ENCODE peak calls at places on chromosomes 13 and 19, in ten cellular contexts. One of them, this sample, is unnamed. For H3K4me1, the result is how much of the 10 kb centered on the place peaks cover.

GRCh38 chr13:61286148-61286745 is 129.4 kb downstream of the PCDH20 start:
- DNase-seq in cardiac muscle cell: peak
- DNase-seq in lung: no peak
- DNase-seq in ovary: no peak
- DNase-seq in CD8-positive, alpha-beta T cell: no peak
- DNase-seq in IMR-90: no peak
- DNase-seq in mesendoderm: peak
- DNase-seq in suprapubic skin: no peak
- DNase-seq in HCT116: peak
- DNase-seq in iPS DF 6.9: peak
- DNase-seq in this sample: no peak

GRCh38 chr19:29680447-29680846 is 15.2 kb downstream of the PLEKHF1 start:
- DNase-seq in cardiac muscle cell: no peak
- DNase-seq in lung: no peak
- DNase-seq in ovary: no peak
- DNase-seq in CD8-positive, alpha-beta T cell: peak
- DNase-seq in IMR-90: no peak
- DNase-seq in mesendoderm: no peak
- DNase-seq in suprapubic skin: peak
- DNase-seq in HCT116: no peak
- DNase-seq in iPS DF 6.9: no peak
- DNase-seq in this sample: peak

GRCh38 chr19:8148410-8149231 is 771 bp downstream of the FBN3 start:
- DNase-seq in cardiac muscle cell: peak
- DNase-seq in lung: no peak
- DNase-seq in ovary: no peak
- DNase-seq in CD8-positive, alpha-beta T cell: no peak
- DNase-seq in IMR-90: no peak
- DNase-seq in mesendoderm: peak
- DNase-seq in suprapubic skin: no peak
- DNase-seq in HCT116: peak
- DNase-seq in iPS DF 6.9: peak
- DNase-seq in this sample: no peak

GRCh38 chr19:16330368-16330801 is 5.8 kb downstream of the KLF2 start:
- DNase-seq in cardiac muscle cell: no peak
- DNase-seq in lung: peak
- DNase-seq in ovary: peak
- DNase-seq in CD8-positive, alpha-beta T cell: peak
- DNase-seq in IMR-90: peak
- DNase-seq in mesendoderm: peak
- DNase-seq in suprapubic skin: peak
- DNase-seq in HCT116: peak
- DNase-seq in iPS DF 6.9: no peak
- DNase-seq in this sample: peak

GRCh38 chr13:109281823-109282239 is 504.6 kb downstream of the IRS2 start:
- DNase-seq in cardiac muscle cell: no peak
- DNase-seq in lung: no peak
- DNase-seq in ovary: no peak
- DNase-seq in CD8-positive, alpha-beta T cell: no peak
- DNase-seq in IMR-90: no peak
- DNase-seq in mesendoderm: no peak
- DNase-seq in suprapubic skin: no peak
- DNase-seq in HCT116: no peak
- DNase-seq in iPS DF 6.9: no peak
- DNase-seq in this sample: no peak

GRCh38 chr13:30153871-30154426 is 153.4 kb downstream of the KATNAL1 start:
- DNase-seq in cardiac muscle cell: peak
- DNase-seq in lung: no peak
- DNase-seq in ovary: no peak
- DNase-seq in CD8-positive, alpha-beta T cell: no peak
- DNase-seq in IMR-90: peak
- DNase-seq in mesendoderm: peak
- DNase-seq in suprapubic skin: no peak
- DNase-seq in HCT116: no peak
- DNase-seq in iPS DF 6.9: no peak
- DNase-seq in this sample: no peak

GRCh38 chr13:91277013-91277676 is 70.3 kb upstream of the MIR17HG start:
- DNase-seq in cardiac muscle cell: no peak
- DNase-seq in lung: no peak
- DNase-seq in ovary: no peak
- DNase-seq in CD8-positive, alpha-beta T cell: no peak
- DNase-seq in IMR-90: no peak
- DNase-seq in mesendoderm: no peak
- DNase-seq in suprapubic skin: no peak
- DNase-seq in HCT116: no peak
- DNase-seq in iPS DF 6.9: no peak
- DNase-seq in this sample: no peak

GRCh38 chr13:40981949-40982348 is 37.2 kb downstream of the ELF1 start:
- DNase-seq in cardiac muscle cell: no peak
- DNase-seq in lung: no peak
- DNase-seq in ovary: no peak
- DNase-seq in CD8-positive, alpha-beta T cell: no peak
- DNase-seq in IMR-90: no peak
- DNase-seq in mesendoderm: no peak
- DNase-seq in suprapubic skin: no peak
- DNase-seq in HCT116: no peak
- DNase-seq in iPS DF 6.9: no peak
- DNase-seq in this sample: no peak

GRCh38 chr19:18224525-18225354 is 1.5 kb downstream of the PDE4C start:
- DNase-seq in cardiac muscle cell: peak
- DNase-seq in lung: peak
- DNase-seq in ovary: peak
- DNase-seq in CD8-positive, alpha-beta T cell: peak
- DNase-seq in IMR-90: peak
- DNase-seq in mesendoderm: peak
- DNase-seq in suprapubic skin: peak
- DNase-seq in HCT116: peak
- DNase-seq in iPS DF 6.9: peak
- DNase-seq in this sample: peak

GRCh38 chr19:18225702-18226468 is at the start of gene PDE4C:
- DNase-seq in cardiac muscle cell: no peak
- DNase-seq in lung: no peak
- DNase-seq in ovary: no peak
- DNase-seq in CD8-positive, alpha-beta T cell: no peak
- DNase-seq in IMR-90: no peak
- DNase-seq in mesendoderm: no peak
- DNase-seq in suprapubic skin: no peak
- DNase-seq in HCT116: no peak
- DNase-seq in iPS DF 6.9: no peak
- DNase-seq in this sample: no peak

GRCh38 chr19:18225355-18225701 is 910 bp downstream of the PDE4C start:
- DNase-seq in cardiac muscle cell: no peak
- DNase-seq in lung: no peak
- DNase-seq in ovary: no peak
- DNase-seq in CD8-positive, alpha-beta T cell: no peak
- DNase-seq in IMR-90: no peak
- DNase-seq in mesendoderm: no peak
- DNase-seq in suprapubic skin: no peak
- DNase-seq in HCT116: no peak
- DNase-seq in iPS DF 6.9: no peak
- DNase-seq in this sample: no peak

GRCh38 chr19:18221815-18222725 is 4.2 kb downstream of the PDE4C start:
- DNase-seq in cardiac muscle cell: no peak
- DNase-seq in lung: no peak
- DNase-seq in ovary: no peak
- DNase-seq in CD8-positive, alpha-beta T cell: no peak
- DNase-seq in IMR-90: no peak
- DNase-seq in mesendoderm: no peak
- DNase-seq in suprapubic skin: no peak
- DNase-seq in HCT116: no peak
- DNase-seq in iPS DF 6.9: no peak
- DNase-seq in this sample: no peak

DNA sequence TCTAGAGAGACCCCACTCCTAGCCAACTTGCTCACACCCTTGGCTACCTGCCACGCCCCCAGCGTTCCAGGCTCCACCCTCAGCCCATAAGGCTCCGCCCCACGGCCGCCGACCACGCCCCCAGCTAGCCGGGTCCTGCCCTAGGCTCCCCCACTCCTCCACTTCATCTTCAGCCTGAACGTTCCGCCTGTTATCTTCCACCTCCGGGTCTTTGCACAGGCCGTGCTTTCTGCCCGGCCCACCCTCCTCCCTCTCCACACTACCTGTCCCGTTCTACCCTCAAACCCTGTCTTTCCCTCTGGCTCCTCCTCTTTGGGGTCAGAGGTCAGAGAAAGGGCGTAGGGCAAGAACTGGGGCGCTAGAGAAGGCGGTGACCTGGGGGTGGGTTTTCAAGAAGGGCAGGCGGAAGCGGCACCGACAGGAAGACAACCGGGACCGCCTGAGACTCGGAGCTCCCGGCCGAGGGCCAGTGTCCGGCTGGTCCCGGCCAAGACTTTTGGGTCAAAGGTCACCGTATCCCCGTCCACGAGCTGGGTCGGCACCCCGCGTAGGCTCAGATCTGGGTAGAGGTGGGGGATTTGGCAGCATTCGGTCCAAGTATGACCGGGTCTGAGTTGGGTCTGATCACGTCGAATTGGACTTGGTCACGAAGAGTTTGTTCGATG is 2.2 kb downstream of the PDE4C start:
- DNase-seq in cardiac muscle cell: peak
- DNase-seq in lung: no peak
- DNase-seq in ovary: peak
- DNase-seq in CD8-positive, alpha-beta T cell: no peak
- DNase-seq in IMR-90: no peak
- DNase-seq in mesendoderm: peak
- DNase-seq in suprapubic skin: peak
- DNase-seq in HCT116: peak
- DNase-seq in iPS DF 6.9: no peak
- DNase-seq in this sample: no peak
- H3K4me1 ChIP-seq in cardiac muscle cell: under half
- H3K4me1 ChIP-seq in lung: under half
- H3K4me1 ChIP-seq in ovary: under half
- H3K4me1 ChIP-seq in CD8-positive, alpha-beta T cell: under half
- H3K4me1 ChIP-seq in IMR-90: under half
- H3K4me1 ChIP-seq in mesendoderm: under half
- H3K4me1 ChIP-seq in suprapubic skin: under half
- H3K4me1 ChIP-seq in HCT116: under half
- H3K4me1 ChIP-seq in iPS DF 6.9: under half
- H3K4me1 ChIP-seq in this sample: under half

GRCh38 chr13:70107498-70108271 is at the start of gene ATXN8OS:
- DNase-seq in cardiac muscle cell: peak
- DNase-seq in lung: no peak
- DNase-seq in ovary: no peak
- DNase-seq in CD8-positive, alpha-beta T cell: no peak
- DNase-seq in IMR-90: no peak
- DNase-seq in mesendoderm: peak
- DNase-seq in suprapubic skin: no peak
- DNase-seq in HCT116: no peak
- DNase-seq in iPS DF 6.9: no peak
- DNase-seq in this sample: no peak
- H3K4me3 ChIP-seq in cardiac muscle cell: peak
- H3K4me3 ChIP-seq in lung: no peak
- H3K4me3 ChIP-seq in ovary: no peak
- H3K4me3 ChIP-seq in CD8-positive, alpha-beta T cell: no peak
- H3K4me3 ChIP-seq in IMR-90: no peak
- H3K4me3 ChIP-seq in mesendoderm: no peak
- H3K4me3 ChIP-seq in suprapubic skin: no peak
- H3K4me3 ChIP-seq in HCT116: no peak
- H3K4me3 ChIP-seq in iPS DF 6.9: peak
- H3K4me3 ChIP-seq in this sample: no peak

DNA sequence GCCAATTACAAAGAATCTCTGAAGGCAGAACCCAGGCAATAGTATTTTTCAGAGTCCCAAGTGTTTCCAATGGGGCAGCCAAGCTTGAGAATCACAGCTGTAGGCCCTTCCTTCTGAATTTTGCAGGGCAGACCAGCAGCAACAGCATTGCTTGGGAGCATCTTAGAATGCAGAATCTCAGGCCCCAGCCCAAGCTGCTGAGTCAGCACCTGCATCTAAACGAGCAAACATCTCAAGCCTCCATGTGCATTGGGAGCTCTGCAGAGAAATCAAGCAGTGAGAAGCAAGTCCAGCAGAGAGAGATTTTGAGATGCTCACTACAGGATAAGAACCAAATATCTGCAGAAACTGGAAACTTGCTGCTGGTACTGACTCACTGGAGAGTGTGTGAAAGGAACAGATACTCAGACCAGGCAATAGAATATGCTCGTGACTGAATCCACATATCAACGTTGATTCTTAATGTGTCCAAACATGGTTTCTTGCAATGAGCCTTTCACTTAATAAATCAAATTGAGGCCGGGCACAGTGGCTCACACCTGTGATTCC is 81.5 kb upstream of the TNFSF11 start:
- DNase-seq in cardiac muscle cell: no peak
- DNase-seq in lung: no peak
- DNase-seq in ovary: no peak
- DNase-seq in CD8-positive, alpha-beta T cell: no peak
- DNase-seq in IMR-90: no peak
- DNase-seq in mesendoderm: no peak
- DNase-seq in suprapubic skin: no peak
- DNase-seq in HCT116: no peak
- DNase-seq in iPS DF 6.9: no peak
- DNase-seq in this sample: no peak
- H3K4me1 ChIP-seq in cardiac muscle cell: under half
- H3K4me1 ChIP-seq in lung: under half
- H3K4me1 ChIP-seq in ovary: under half
- H3K4me1 ChIP-seq in CD8-positive, alpha-beta T cell: under half
- H3K4me1 ChIP-seq in IMR-90: under half
- H3K4me1 ChIP-seq in mesendoderm: under half
- H3K4me1 ChIP-seq in suprapubic skin: under half
- H3K4me1 ChIP-seq in HCT116: under half
- H3K4me1 ChIP-seq in iPS DF 6.9: under half
- H3K4me1 ChIP-seq in this sample: under half

GRCh38 chr13:44238011-44238421 is 135.6 kb upstream of the SERP2 start:
- DNase-seq in cardiac muscle cell: no peak
- DNase-seq in lung: no peak
- DNase-seq in ovary: no peak
- DNase-seq in CD8-positive, alpha-beta T cell: no peak
- DNase-seq in IMR-90: peak
- DNase-seq in mesendoderm: no peak
- DNase-seq in suprapubic skin: no peak
- DNase-seq in HCT116: no peak
- DNase-seq in iPS DF 6.9: no peak
- DNase-seq in this sample: no peak

GRCh38 chr13:44236370-44236769 is 137.3 kb upstream of the SERP2 start:
- DNase-seq in cardiac muscle cell: no peak
- DNase-seq in lung: no peak
- DNase-seq in ovary: peak
- DNase-seq in CD8-positive, alpha-beta T cell: no peak
- DNase-seq in IMR-90: peak
- DNase-seq in mesendoderm: no peak
- DNase-seq in suprapubic skin: no peak
- DNase-seq in HCT116: no peak
- DNase-seq in iPS DF 6.9: no peak
- DNase-seq in this sample: no peak

GRCh38 chr13:44234566-44234965 is 139.1 kb upstream of the SERP2 start:
- DNase-seq in cardiac muscle cell: no peak
- DNase-seq in lung: no peak
- DNase-seq in ovary: no peak
- DNase-seq in CD8-positive, alpha-beta T cell: no peak
- DNase-seq in IMR-90: peak
- DNase-seq in mesendoderm: no peak
- DNase-seq in suprapubic skin: no peak
- DNase-seq in HCT116: no peak
- DNase-seq in iPS DF 6.9: no peak
- DNase-seq in this sample: no peak

GRCh38 chr13:44240611-44241010 is 133.0 kb upstream of the SERP2 start:
- DNase-seq in cardiac muscle cell: no peak
- DNase-seq in lung: no peak
- DNase-seq in ovary: no peak
- DNase-seq in CD8-positive, alpha-beta T cell: no peak
- DNase-seq in IMR-90: no peak
- DNase-seq in mesendoderm: no peak
- DNase-seq in suprapubic skin: no peak
- DNase-seq in HCT116: no peak
- DNase-seq in iPS DF 6.9: no peak
- DNase-seq in this sample: no peak

GRCh38 chr13:44237276-44237767 is 136.3 kb upstream of the SERP2 start:
- DNase-seq in cardiac muscle cell: peak
- DNase-seq in lung: peak
- DNase-seq in ovary: peak
- DNase-seq in CD8-positive, alpha-beta T cell: no peak
- DNase-seq in IMR-90: peak
- DNase-seq in mesendoderm: no peak
- DNase-seq in suprapubic skin: peak
- DNase-seq in HCT116: no peak
- DNase-seq in iPS DF 6.9: no peak
- DNase-seq in this sample: no peak
- H3K4me3 ChIP-seq in cardiac muscle cell: no peak
- H3K4me3 ChIP-seq in lung: no peak
- H3K4me3 ChIP-seq in ovary: no peak
- H3K4me3 ChIP-seq in CD8-positive, alpha-beta T cell: no peak
- H3K4me3 ChIP-seq in IMR-90: no peak
- H3K4me3 ChIP-seq in mesendoderm: no peak
- H3K4me3 ChIP-seq in suprapubic skin: no peak
- H3K4me3 ChIP-seq in HCT116: no peak
- H3K4me3 ChIP-seq in iPS DF 6.9: no peak
- H3K4me3 ChIP-seq in this sample: no peak

This sample was measured in CD8-positive, alpha-beta memory T cell.